ENCODE peak calls at places on chromosomes 5 and 9, in four cellular contexts. One of them, this sample, is unnamed. For H3K27me3, the result is how much of the 10 kb centered on the place peaks cover.

GRCh38 chr9:132548971-132549649 is 33.3 kb upstream of the BARHL1 start:
- DNase-seq in ascending aorta: no peak
- DNase-seq in neural progenitor cell: no peak
- DNase-seq in left ventricle myocardium inferior: no peak
- DNase-seq in this sample: no peak

GRCh38 chr9:33931326-33931725 is 114.4 kb downstream of the UBE2R2 start:
- DNase-seq in ascending aorta: no peak
- DNase-seq in left ventricle myocardium inferior: no peak
- DNase-seq in neural progenitor cell: no peak
- DNase-seq in this sample: no peak

GRCh38 chr5:117488976-117489500 is 914.4 kb upstream of the SEMA6A start:
- DNase-seq in neural progenitor cell: no peak
- DNase-seq in ascending aorta: no peak
- DNase-seq in left ventricle myocardium inferior: no peak
- DNase-seq in this sample: no peak

GRCh38 chr9:100690438-100690837 is 112.6 kb downstream of the CAVIN4 start:
- DNase-seq in left ventricle myocardium inferior: no peak
- DNase-seq in ascending aorta: no peak
- DNase-seq in neural progenitor cell: no peak
- DNase-seq in this sample: no peak

GRCh38 chr9:70983723-70984280 is 137.6 kb downstream of the TRPM3 start:
- DNase-seq in ascending aorta: no peak
- DNase-seq in left ventricle myocardium inferior: no peak
- DNase-seq in neural progenitor cell: no peak
- DNase-seq in this sample: no peak

GRCh38 chr5:173969167-173970049 is 19.6 kb upstream of the C5orf47 start:
- DNase-seq in ascending aorta: no peak
- DNase-seq in neural progenitor cell: peak
- DNase-seq in left ventricle myocardium inferior: no peak
- DNase-seq in this sample: no peak

GRCh38 chr5:37043693-37044092 is 167.1 kb downstream of the NIPBL start:
- DNase-seq in left ventricle myocardium inferior: no peak
- DNase-seq in neural progenitor cell: no peak
- DNase-seq in ascending aorta: no peak
- DNase-seq in this sample: no peak

GRCh38 chr5:80662108-80662507 is 7.3 kb upstream of the DHFR start:
- DNase-seq in ascending aorta: no peak
- DNase-seq in left ventricle myocardium inferior: no peak
- DNase-seq in neural progenitor cell: no peak
- DNase-seq in this sample: no peak

GRCh38 chr5:54707841-54708240 is 190.3 kb downstream of the SNX18 start:
- DNase-seq in ascending aorta: no peak
- DNase-seq in left ventricle myocardium inferior: no peak
- DNase-seq in neural progenitor cell: no peak
- DNase-seq in this sample: no peak

GRCh38 chr9:98391884-98392283 is 136.4 kb upstream of the TBC1D2 start:
- DNase-seq in left ventricle myocardium inferior: no peak
- DNase-seq in neural progenitor cell: no peak
- DNase-seq in ascending aorta: no peak
- DNase-seq in this sample: no peak

GRCh38 chr5:78405820-78406750 is 45.7 kb downstream of the SCAMP1 start:
- DNase-seq in neural progenitor cell: no peak
- DNase-seq in left ventricle myocardium inferior: no peak
- DNase-seq in ascending aorta: no peak
- DNase-seq in this sample: no peak

GRCh38 chr9:35905912-35906679 is at the start of gene HRCT1:
- DNase-seq in left ventricle myocardium inferior: peak
- DNase-seq in neural progenitor cell: no peak
- DNase-seq in ascending aorta: peak
- DNase-seq in this sample: peak

DNA sequence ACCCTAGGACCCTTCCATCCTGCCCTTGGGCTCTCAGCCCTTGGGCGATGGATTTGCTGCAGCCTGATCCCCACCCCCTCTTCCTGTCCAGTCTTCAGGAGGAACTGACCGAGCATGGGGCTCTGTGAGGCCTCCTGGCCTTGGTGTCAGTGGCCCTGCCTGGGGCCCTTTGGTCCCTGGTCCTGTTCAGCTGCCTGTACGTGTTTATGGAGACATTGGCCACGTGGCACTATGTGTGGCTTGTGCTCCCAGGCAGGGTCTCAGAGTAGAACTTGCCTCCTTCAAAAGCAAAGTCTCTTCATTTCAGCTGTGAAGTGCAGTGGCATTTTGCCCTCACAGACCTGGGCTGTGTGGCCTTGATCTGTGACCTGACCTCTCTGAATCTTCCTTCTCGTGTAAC is 11.1 kb downstream of the FCN2 start:
- DNase-seq in ascending aorta: peak
- DNase-seq in neural progenitor cell: no peak
- DNase-seq in left ventricle myocardium inferior: no peak
- DNase-seq in this sample: no peak
- H3K27me3 ChIP-seq in ascending aorta: under half
- H3K27me3 ChIP-seq in neural progenitor cell: under half
- H3K27me3 ChIP-seq in left ventricle myocardium inferior: under half
- H3K27me3 ChIP-seq in this sample: under half

DNA sequence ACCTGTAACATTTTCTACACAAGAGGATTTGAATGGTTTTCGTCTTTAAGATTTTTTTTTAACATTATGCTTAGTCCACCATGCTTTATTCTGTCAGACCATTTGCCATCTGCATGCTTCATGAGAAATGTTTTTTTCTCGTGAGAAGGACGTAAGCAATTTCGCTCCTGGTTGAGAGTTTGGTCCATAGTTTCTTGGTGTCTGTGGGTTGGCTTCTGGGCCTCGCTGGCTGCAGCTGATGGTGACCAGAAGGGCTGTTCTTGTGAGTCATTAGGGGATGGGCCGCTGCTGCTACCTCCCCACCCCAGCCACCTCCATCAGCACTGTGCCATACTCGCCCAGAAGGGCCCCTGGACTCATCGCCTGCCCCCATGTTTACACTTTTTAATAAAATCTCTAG is 11.4 kb downstream of the SYK start:
- DNase-seq in neural progenitor cell: no peak
- DNase-seq in ascending aorta: no peak
- DNase-seq in left ventricle myocardium inferior: no peak
- DNase-seq in this sample: no peak
- H3K27ac ChIP-seq in neural progenitor cell: no peak
- H3K27ac ChIP-seq in ascending aorta: no peak
- H3K27ac ChIP-seq in left ventricle myocardium inferior: no peak
- H3K27ac ChIP-seq in this sample: no peak

GRCh38 chr9:76162109-76162730 is 232.0 kb downstream of the RFK start:
- DNase-seq in neural progenitor cell: no peak
- DNase-seq in left ventricle myocardium inferior: no peak
- DNase-seq in ascending aorta: no peak
- DNase-seq in this sample: no peak
- H3K27me3 ChIP-seq in neural progenitor cell: under half
- H3K27me3 ChIP-seq in left ventricle myocardium inferior: under half
- H3K27me3 ChIP-seq in ascending aorta: under half
- H3K27me3 ChIP-seq in this sample: under half

GRCh38 chr5:344668-345067 is 23.2 kb downstream of the AHRR start:
- DNase-seq in ascending aorta: no peak
- DNase-seq in neural progenitor cell: no peak
- DNase-seq in left ventricle myocardium inferior: no peak
- DNase-seq in this sample: no peak

GRCh38 chr5:345404-346195 is 24.1 kb downstream of the AHRR start:
- DNase-seq in neural progenitor cell: no peak
- DNase-seq in left ventricle myocardium inferior: no peak
- DNase-seq in ascending aorta: no peak
- DNase-seq in this sample: no peak

GRCh38 chr5:342501-343460 is 21.3 kb downstream of the AHRR start:
- DNase-seq in left ventricle myocardium inferior: no peak
- DNase-seq in ascending aorta: no peak
- DNase-seq in neural progenitor cell: no peak
- DNase-seq in this sample: no peak

GRCh38 chr5:346229-346935 is 24.9 kb downstream of the AHRR start:
- DNase-seq in ascending aorta: no peak
- DNase-seq in neural progenitor cell: no peak
- DNase-seq in left ventricle myocardium inferior: no peak
- DNase-seq in this sample: no peak

GRCh38 chr5:343461-344401 is 22.2 kb downstream of the AHRR start:
- DNase-seq in ascending aorta: no peak
- DNase-seq in neural progenitor cell: peak
- DNase-seq in left ventricle myocardium inferior: peak
- DNase-seq in this sample: no peak
- H3K27ac ChIP-seq in ascending aorta: no peak
- H3K27ac ChIP-seq in neural progenitor cell: no peak
- H3K27ac ChIP-seq in left ventricle myocardium inferior: no peak
- H3K27ac ChIP-seq in this sample: no peak

GRCh38 chr5:6448622-6449464 is at the start of gene UBE2QL1:
- DNase-seq in neural progenitor cell: peak
- DNase-seq in ascending aorta: no peak
- DNase-seq in left ventricle myocardium inferior: no peak
- DNase-seq in this sample: no peak
- H3K27me3 ChIP-seq in neural progenitor cell: half or more
- H3K27me3 ChIP-seq in ascending aorta: under half
- H3K27me3 ChIP-seq in left ventricle myocardium inferior: under half
- H3K27me3 ChIP-seq in this sample: under half

GRCh38 chr9:89376286-89376685 is 58.0 kb downstream of the SECISBP2 start:
- DNase-seq in ascending aorta: no peak
- DNase-seq in left ventricle myocardium inferior: no peak
- DNase-seq in neural progenitor cell: no peak
- DNase-seq in this sample: no peak

GRCh38 chr9:89372230-89372816 is 54.0 kb downstream of the SECISBP2 start:
- DNase-seq in left ventricle myocardium inferior: no peak
- DNase-seq in neural progenitor cell: peak
- DNase-seq in ascending aorta: no peak
- DNase-seq in this sample: no peak

GRCh38 chr9:89375181-89375760 is 57.0 kb downstream of the SECISBP2 start:
- DNase-seq in ascending aorta: no peak
- DNase-seq in left ventricle myocardium inferior: no peak
- DNase-seq in neural progenitor cell: no peak
- DNase-seq in this sample: no peak

GRCh38 chr9:89372979-89373378 is 54.7 kb downstream of the SECISBP2 start:
- DNase-seq in neural progenitor cell: no peak
- DNase-seq in left ventricle myocardium inferior: no peak
- DNase-seq in ascending aorta: no peak
- DNase-seq in this sample: no peak

GRCh38 chr9:89374176-89374575 is 55.9 kb downstream of the SECISBP2 start:
- DNase-seq in neural progenitor cell: no peak
- DNase-seq in ascending aorta: no peak
- DNase-seq in left ventricle myocardium inferior: no peak
- DNase-seq in this sample: no peak
- H3K27ac ChIP-seq in neural progenitor cell: no peak
- H3K27ac ChIP-seq in ascending aorta: no peak
- H3K27ac ChIP-seq in left ventricle myocardium inferior: no peak
- H3K27ac ChIP-seq in this sample: no peak

This sample was measured in breast epithelium.